ENCODE peak calls at places on chromosomes 16 and 17, in seven cellular contexts. One of them, this sample, is unnamed.

GRCh38 chr16:28192811-28193529 is 18.8 kb downstream of the XPO6 start:
- DNase-seq in GM12865: peak; percentile 85
- DNase-seq in fibroblast of lung: no peak
- DNase-seq in CD8-positive, alpha-beta T cell: peak; percentile 62
- DNase-seq in heart right ventricle: no peak
- DNase-seq in bronchial epithelial cell: peak; percentile 25
- DNase-seq in epithelial cell of proximal tubule: no peak
- DNase-seq in this sample: no peak

GRCh38 chr17:5785867-5786509 is 201.7 kb upstream of the NLRP1 start:
- DNase-seq in CD8-positive, alpha-beta T cell: no peak
- DNase-seq in bronchial epithelial cell: peak; percentile 27
- DNase-seq in epithelial cell of proximal tubule: peak; percentile 79
- DNase-seq in GM12865: peak; percentile 82
- DNase-seq in heart right ventricle: no peak
- DNase-seq in fibroblast of lung: peak; percentile 66
- DNase-seq in this sample: peak; percentile 74

GRCh38 chr17:41367426-41368075 is 2.1 kb downstream of the KRT33B start:
- DNase-seq in CD8-positive, alpha-beta T cell: no peak
- DNase-seq in GM12865: no peak
- DNase-seq in fibroblast of lung: peak; percentile 89
- DNase-seq in epithelial cell of proximal tubule: peak; percentile 84
- DNase-seq in heart right ventricle: no peak
- DNase-seq in bronchial epithelial cell: peak; percentile 71
- DNase-seq in this sample: peak; percentile 83

GRCh38 chr16:72890587-72890986 is 157.3 kb downstream of the ZFHX3 start:
- DNase-seq in heart right ventricle: no peak
- DNase-seq in GM12865: no peak
- DNase-seq in bronchial epithelial cell: no peak
- DNase-seq in epithelial cell of proximal tubule: no peak
- DNase-seq in CD8-positive, alpha-beta T cell: no peak
- DNase-seq in fibroblast of lung: no peak
- DNase-seq in this sample: no peak

GRCh38 chr17:5381542-5381941 is 37.9 kb downstream of the NUP88 start:
- DNase-seq in epithelial cell of proximal tubule: no peak
- DNase-seq in fibroblast of lung: peak; percentile 64
- DNase-seq in CD8-positive, alpha-beta T cell: no peak
- DNase-seq in GM12865: no peak
- DNase-seq in heart right ventricle: no peak
- DNase-seq in bronchial epithelial cell: peak; percentile 17
- DNase-seq in this sample: peak; percentile 35

GRCh38 chr17:19727466-19728113 is 11.2 kb upstream of the SLC47A2 start:
- DNase-seq in fibroblast of lung: peak; percentile 40
- DNase-seq in GM12865: no peak
- DNase-seq in bronchial epithelial cell: peak; percentile 85
- DNase-seq in heart right ventricle: peak; percentile 80
- DNase-seq in epithelial cell of proximal tubule: peak; percentile 90
- DNase-seq in CD8-positive, alpha-beta T cell: no peak
- DNase-seq in this sample: peak; percentile 97

GRCh38 chr16:88654363-88655052 is 3.7 kb upstream of the CYBA start:
- DNase-seq in epithelial cell of proximal tubule: no peak
- DNase-seq in CD8-positive, alpha-beta T cell: no peak
- DNase-seq in heart right ventricle: no peak
- DNase-seq in bronchial epithelial cell: no peak
- DNase-seq in fibroblast of lung: no peak
- DNase-seq in GM12865: no peak
- DNase-seq in this sample: no peak

GRCh38 chr16:75022567-75022966 is 23.7 kb downstream of the ZNRF1 start:
- DNase-seq in GM12865: no peak
- DNase-seq in bronchial epithelial cell: no peak
- DNase-seq in CD8-positive, alpha-beta T cell: no peak
- DNase-seq in fibroblast of lung: peak; percentile 44
- DNase-seq in epithelial cell of proximal tubule: no peak
- DNase-seq in heart right ventricle: no peak
- DNase-seq in this sample: no peak

GRCh38 chr16:26464576-26465266 is 602.0 kb upstream of the C16orf82 start:
- DNase-seq in epithelial cell of proximal tubule: no peak
- DNase-seq in bronchial epithelial cell: no peak
- DNase-seq in fibroblast of lung: no peak
- DNase-seq in CD8-positive, alpha-beta T cell: no peak
- DNase-seq in heart right ventricle: no peak
- DNase-seq in GM12865: no peak
- DNase-seq in this sample: no peak

GRCh38 chr17:42409467-42410351 is 13.3 kb downstream of the CAVIN1 start:
- DNase-seq in heart right ventricle: no peak
- DNase-seq in bronchial epithelial cell: peak; percentile 93
- DNase-seq in CD8-positive, alpha-beta T cell: no peak
- DNase-seq in GM12865: no peak
- DNase-seq in epithelial cell of proximal tubule: peak; percentile 67
- DNase-seq in fibroblast of lung: peak; percentile 88
- DNase-seq in this sample: peak; percentile 95

GRCh38 chr16:57153841-57154240 is 32.0 kb downstream of the PSME3IP1 start:
- DNase-seq in epithelial cell of proximal tubule: no peak
- DNase-seq in GM12865: no peak
- DNase-seq in fibroblast of lung: no peak
- DNase-seq in heart right ventricle: no peak
- DNase-seq in bronchial epithelial cell: no peak
- DNase-seq in CD8-positive, alpha-beta T cell: no peak
- DNase-seq in this sample: no peak

GRCh38 chr16:57150682-57151330 is 35.0 kb downstream of the PSME3IP1 start:
- DNase-seq in heart right ventricle: no peak
- DNase-seq in bronchial epithelial cell: no peak
- DNase-seq in CD8-positive, alpha-beta T cell: no peak
- DNase-seq in GM12865: no peak
- DNase-seq in epithelial cell of proximal tubule: peak; percentile 23
- DNase-seq in fibroblast of lung: peak; percentile 70
- DNase-seq in this sample: no peak

GRCh38 chr16:57151369-57151768 is 34.5 kb downstream of the PSME3IP1 start:
- DNase-seq in CD8-positive, alpha-beta T cell: no peak
- DNase-seq in fibroblast of lung: no peak
- DNase-seq in heart right ventricle: no peak
- DNase-seq in bronchial epithelial cell: no peak
- DNase-seq in epithelial cell of proximal tubule: no peak
- DNase-seq in GM12865: no peak
- DNase-seq in this sample: no peak

GRCh38 chr16:57149391-57149790 is 36.4 kb downstream of the PSME3IP1 start:
- DNase-seq in heart right ventricle: no peak
- DNase-seq in fibroblast of lung: no peak
- DNase-seq in epithelial cell of proximal tubule: no peak
- DNase-seq in bronchial epithelial cell: no peak
- DNase-seq in GM12865: no peak
- DNase-seq in CD8-positive, alpha-beta T cell: no peak
- DNase-seq in this sample: no peak

GRCh38 chr16:57152096-57153093 is 33.4 kb downstream of the PSME3IP1 start:
- DNase-seq in fibroblast of lung: no peak
- DNase-seq in bronchial epithelial cell: no peak
- DNase-seq in epithelial cell of proximal tubule: no peak
- DNase-seq in CD8-positive, alpha-beta T cell: no peak
- DNase-seq in heart right ventricle: no peak
- DNase-seq in GM12865: no peak
- DNase-seq in this sample: no peak
- H3K4me3 ChIP-seq in fibroblast of lung: no peak overlapping the region
- H3K4me3 ChIP-seq in bronchial epithelial cell: no peak overlapping the region
- H3K4me3 ChIP-seq in epithelial cell of proximal tubule: no peak overlapping the region
- H3K4me3 ChIP-seq in CD8-positive, alpha-beta T cell: no peak overlapping the region
- H3K4me3 ChIP-seq in heart right ventricle: no peak overlapping the region
- H3K4me3 ChIP-seq in GM12865: no peak overlapping the region
- H3K4me3 ChIP-seq in this sample: no peak overlapping the region

GRCh38 chr16:31094424-31095120 is at the start of gene VKORC1:
- DNase-seq in heart right ventricle: peak; percentile 96
- DNase-seq in bronchial epithelial cell: peak; percentile 96
- DNase-seq in fibroblast of lung: peak; percentile 97
- DNase-seq in CD8-positive, alpha-beta T cell: peak; percentile 79
- DNase-seq in GM12865: peak; percentile 97
- DNase-seq in epithelial cell of proximal tubule: peak; percentile 81
- DNase-seq in this sample: peak; percentile 97
- TF ChIP-seq CTCF in heart right ventricle: no peak
- TF ChIP-seq CTCF in bronchial epithelial cell: no peak
- TF ChIP-seq CTCF in fibroblast of lung: no peak
- TF ChIP-seq CTCF in CD8-positive, alpha-beta T cell: no peak
- TF ChIP-seq CTCF in GM12865: no peak
- TF ChIP-seq CTCF in epithelial cell of proximal tubule: no peak
- TF ChIP-seq CTCF in this sample: no peak

GRCh38 chr17:81115749-81116464 is 49.4 kb upstream of the PVALEF start:
- DNase-seq in epithelial cell of proximal tubule: no peak
- DNase-seq in fibroblast of lung: no peak
- DNase-seq in CD8-positive, alpha-beta T cell: no peak
- DNase-seq in heart right ventricle: peak; percentile 41
- DNase-seq in bronchial epithelial cell: no peak
- DNase-seq in GM12865: no peak
- DNase-seq in this sample: no peak

GRCh38 chr17:81115219-81115618 is 50.1 kb upstream of the PVALEF start:
- DNase-seq in CD8-positive, alpha-beta T cell: no peak
- DNase-seq in epithelial cell of proximal tubule: no peak
- DNase-seq in bronchial epithelial cell: no peak
- DNase-seq in GM12865: no peak
- DNase-seq in heart right ventricle: no peak
- DNase-seq in fibroblast of lung: no peak
- DNase-seq in this sample: no peak

GRCh38 chr17:81118308-81119221 is 46.7 kb upstream of the PVALEF start:
- DNase-seq in GM12865: no peak
- DNase-seq in CD8-positive, alpha-beta T cell: no peak
- DNase-seq in heart right ventricle: no peak
- DNase-seq in bronchial epithelial cell: peak; percentile 10
- DNase-seq in fibroblast of lung: no peak
- DNase-seq in epithelial cell of proximal tubule: no peak
- DNase-seq in this sample: no peak

GRCh38 chr17:81117672-81118198 is 47.6 kb upstream of the PVALEF start:
- DNase-seq in GM12865: no peak
- DNase-seq in heart right ventricle: no peak
- DNase-seq in bronchial epithelial cell: no peak
- DNase-seq in fibroblast of lung: no peak
- DNase-seq in CD8-positive, alpha-beta T cell: no peak
- DNase-seq in epithelial cell of proximal tubule: no peak
- DNase-seq in this sample: no peak

DNA sequence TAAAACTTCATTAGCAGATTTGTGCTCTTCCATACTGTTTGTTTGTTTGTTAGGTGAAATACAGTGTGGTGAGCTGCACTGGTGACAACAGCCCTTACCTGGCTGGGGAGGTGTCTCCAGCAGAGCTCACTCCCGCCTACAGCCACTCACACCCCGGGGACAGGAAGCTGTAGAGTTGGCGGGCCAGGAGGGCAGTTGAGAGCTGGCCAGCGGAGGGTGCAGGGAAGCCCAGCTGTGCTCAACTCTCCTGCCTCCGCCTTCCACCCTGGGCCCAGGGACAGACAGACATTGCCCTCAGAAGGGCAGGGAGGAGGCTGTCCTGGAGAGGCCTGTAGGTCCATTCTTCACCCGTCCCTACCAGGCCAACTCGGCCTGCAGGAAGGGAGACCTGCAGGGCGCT is 48.6 kb upstream of the PVALEF start:
- DNase-seq in heart right ventricle: no peak
- DNase-seq in GM12865: no peak
- DNase-seq in fibroblast of lung: no peak
- DNase-seq in CD8-positive, alpha-beta T cell: no peak
- DNase-seq in epithelial cell of proximal tubule: no peak
- DNase-seq in bronchial epithelial cell: no peak
- DNase-seq in this sample: no peak
- H3K4me3 ChIP-seq in heart right ventricle: no peak overlapping the region
- H3K4me3 ChIP-seq in GM12865: no peak overlapping the region
- H3K4me3 ChIP-seq in fibroblast of lung: no peak overlapping the region
- H3K4me3 ChIP-seq in CD8-positive, alpha-beta T cell: no peak overlapping the region
- H3K4me3 ChIP-seq in epithelial cell of proximal tubule: no peak overlapping the region
- H3K4me3 ChIP-seq in bronchial epithelial cell: no peak overlapping the region
- H3K4me3 ChIP-seq in this sample: no peak overlapping the region

DNA sequence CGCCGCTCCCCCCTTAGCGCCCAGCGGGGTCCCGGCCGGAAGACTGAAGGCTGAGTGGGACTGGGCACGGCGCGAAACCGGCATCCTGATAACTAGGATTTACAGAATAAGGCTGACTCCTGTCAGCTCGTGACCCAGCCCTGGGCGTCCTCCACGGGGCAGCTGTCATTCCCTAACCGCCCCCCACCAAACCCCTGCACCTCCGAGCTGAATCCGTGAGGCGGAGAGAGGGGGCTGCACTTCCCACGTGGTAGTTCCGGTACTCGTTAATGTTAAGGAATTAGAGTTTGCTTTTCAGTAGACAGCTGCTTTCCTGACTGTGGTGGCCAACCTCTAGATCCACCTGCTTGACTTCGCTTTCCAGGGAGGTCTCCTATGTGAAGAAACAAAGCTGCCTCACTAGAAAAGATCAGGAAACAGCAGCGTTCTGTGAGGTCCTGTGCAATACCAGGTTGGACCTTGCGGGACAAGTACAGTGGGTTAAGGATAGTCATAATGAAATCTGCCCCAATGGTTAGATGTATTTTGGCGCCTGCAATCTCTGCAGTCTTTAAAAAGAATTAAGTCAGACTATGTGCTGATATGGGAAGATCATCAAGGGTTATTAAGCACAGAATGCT is 1.0 kb upstream of the WBP2 start:
- DNase-seq in GM12865: peak; percentile 67
- DNase-seq in fibroblast of lung: no peak
- DNase-seq in CD8-positive, alpha-beta T cell: no peak
- DNase-seq in heart right ventricle: no peak
- DNase-seq in bronchial epithelial cell: no peak
- DNase-seq in epithelial cell of proximal tubule: no peak
- DNase-seq in this sample: no peak
- TF ChIP-seq CTCF in GM12865: no peak
- TF ChIP-seq CTCF in fibroblast of lung: no peak
- TF ChIP-seq CTCF in CD8-positive, alpha-beta T cell: peak; percentile 27
- TF ChIP-seq CTCF in heart right ventricle: peak; percentile 17
- TF ChIP-seq CTCF in bronchial epithelial cell: no peak
- TF ChIP-seq CTCF in epithelial cell of proximal tubule: peak; percentile 49
- TF ChIP-seq CTCF in this sample: no peak

GRCh38 chr17:61904094-61904710 is 23.6 kb downstream of the INTS2 start:
- DNase-seq in fibroblast of lung: no peak
- DNase-seq in GM12865: peak; percentile 64
- DNase-seq in epithelial cell of proximal tubule: no peak
- DNase-seq in heart right ventricle: no peak
- DNase-seq in bronchial epithelial cell: no peak
- DNase-seq in CD8-positive, alpha-beta T cell: peak; percentile 3
- DNase-seq in this sample: no peak
- H3K4me3 ChIP-seq in fibroblast of lung: no peak overlapping the region
- H3K4me3 ChIP-seq in GM12865: peak overlapping the region; percentile 21
- H3K4me3 ChIP-seq in epithelial cell of proximal tubule: no peak overlapping the region
- H3K4me3 ChIP-seq in heart right ventricle: no peak overlapping the region
- H3K4me3 ChIP-seq in bronchial epithelial cell: no peak overlapping the region
- H3K4me3 ChIP-seq in CD8-positive, alpha-beta T cell: no peak overlapping the region
- H3K4me3 ChIP-seq in this sample: no peak overlapping the region

This sample was measured in AG10803.